ENCODE peak calls at places on chromosomes 4 and X, in nine cellular contexts. One of them, this sample, is unnamed. For H3K4me1 and H3K27me3, the result is how much of the 10 kb centered on the place peaks cover.

GRCh38 chrX:149284616-149285015 is 220.5 kb downstream of the IDS start:
- DNase-seq in lung: no peak
- DNase-seq in iPS DF 6.9: no peak
- DNase-seq in IMR-90: no peak
- DNase-seq in HCT116: no peak
- DNase-seq in vagina: no peak
- DNase-seq in PC-3: no peak
- DNase-seq in right cardiac atrium: no peak
- DNase-seq in neural progenitor cell: no peak
- DNase-seq in this sample: no peak

GRCh38 chr4:149572711-149573110 is 242.9 kb downstream of the IQCM start:
- DNase-seq in right cardiac atrium: no peak
- DNase-seq in neural progenitor cell: no peak
- DNase-seq in HCT116: no peak
- DNase-seq in lung: no peak
- DNase-seq in IMR-90: no peak
- DNase-seq in vagina: no peak
- DNase-seq in iPS DF 6.9: no peak
- DNase-seq in PC-3: no peak
- DNase-seq in this sample: no peak

GRCh38 chr4:11408569-11408968 is 20.1 kb downstream of the HS3ST1 start:
- DNase-seq in neural progenitor cell: no peak
- DNase-seq in IMR-90: no peak
- DNase-seq in lung: no peak
- DNase-seq in iPS DF 6.9: no peak
- DNase-seq in HCT116: no peak
- DNase-seq in PC-3: no peak
- DNase-seq in right cardiac atrium: no peak
- DNase-seq in vagina: no peak
- DNase-seq in this sample: no peak

GRCh38 chrX:74613350-74614192 is 853 bp downstream of the RLIM start:
- DNase-seq in vagina: no peak
- DNase-seq in IMR-90: peak
- DNase-seq in HCT116: no peak
- DNase-seq in iPS DF 6.9: no peak
- DNase-seq in neural progenitor cell: peak
- DNase-seq in PC-3: peak
- DNase-seq in right cardiac atrium: peak
- DNase-seq in lung: no peak
- DNase-seq in this sample: peak

GRCh38 chrX:105837227-105837626 is 14.9 kb downstream of the NRK start:
- DNase-seq in iPS DF 6.9: no peak
- DNase-seq in vagina: no peak
- DNase-seq in right cardiac atrium: peak
- DNase-seq in IMR-90: peak
- DNase-seq in neural progenitor cell: peak
- DNase-seq in PC-3: peak
- DNase-seq in HCT116: no peak
- DNase-seq in lung: no peak
- DNase-seq in this sample: peak

GRCh38 chr4:95949136-95949765 is 109.4 kb downstream of the PDHA2 start:
- DNase-seq in PC-3: no peak
- DNase-seq in neural progenitor cell: no peak
- DNase-seq in lung: no peak
- DNase-seq in iPS DF 6.9: no peak
- DNase-seq in IMR-90: no peak
- DNase-seq in right cardiac atrium: no peak
- DNase-seq in vagina: no peak
- DNase-seq in HCT116: no peak
- DNase-seq in this sample: peak

GRCh38 chrX:38220936-38221386 is 290 bp upstream of the SRPX start:
- DNase-seq in IMR-90: peak
- DNase-seq in iPS DF 6.9: no peak
- DNase-seq in lung: no peak
- DNase-seq in vagina: no peak
- DNase-seq in neural progenitor cell: no peak
- DNase-seq in PC-3: no peak
- DNase-seq in right cardiac atrium: peak
- DNase-seq in HCT116: no peak
- DNase-seq in this sample: no peak

GRCh38 chr4:6196324-6196723 is 4.0 kb downstream of the JAKMIP1 start:
- DNase-seq in vagina: no peak
- DNase-seq in right cardiac atrium: no peak
- DNase-seq in neural progenitor cell: no peak
- DNase-seq in HCT116: no peak
- DNase-seq in PC-3: no peak
- DNase-seq in lung: no peak
- DNase-seq in iPS DF 6.9: no peak
- DNase-seq in IMR-90: no peak
- DNase-seq in this sample: no peak

GRCh38 chr4:38233727-38234478 is 273.7 kb downstream of the PTTG2 start:
- DNase-seq in neural progenitor cell: no peak
- DNase-seq in vagina: no peak
- DNase-seq in lung: no peak
- DNase-seq in iPS DF 6.9: no peak
- DNase-seq in HCT116: no peak
- DNase-seq in IMR-90: no peak
- DNase-seq in PC-3: no peak
- DNase-seq in right cardiac atrium: peak
- DNase-seq in this sample: no peak

DNA sequence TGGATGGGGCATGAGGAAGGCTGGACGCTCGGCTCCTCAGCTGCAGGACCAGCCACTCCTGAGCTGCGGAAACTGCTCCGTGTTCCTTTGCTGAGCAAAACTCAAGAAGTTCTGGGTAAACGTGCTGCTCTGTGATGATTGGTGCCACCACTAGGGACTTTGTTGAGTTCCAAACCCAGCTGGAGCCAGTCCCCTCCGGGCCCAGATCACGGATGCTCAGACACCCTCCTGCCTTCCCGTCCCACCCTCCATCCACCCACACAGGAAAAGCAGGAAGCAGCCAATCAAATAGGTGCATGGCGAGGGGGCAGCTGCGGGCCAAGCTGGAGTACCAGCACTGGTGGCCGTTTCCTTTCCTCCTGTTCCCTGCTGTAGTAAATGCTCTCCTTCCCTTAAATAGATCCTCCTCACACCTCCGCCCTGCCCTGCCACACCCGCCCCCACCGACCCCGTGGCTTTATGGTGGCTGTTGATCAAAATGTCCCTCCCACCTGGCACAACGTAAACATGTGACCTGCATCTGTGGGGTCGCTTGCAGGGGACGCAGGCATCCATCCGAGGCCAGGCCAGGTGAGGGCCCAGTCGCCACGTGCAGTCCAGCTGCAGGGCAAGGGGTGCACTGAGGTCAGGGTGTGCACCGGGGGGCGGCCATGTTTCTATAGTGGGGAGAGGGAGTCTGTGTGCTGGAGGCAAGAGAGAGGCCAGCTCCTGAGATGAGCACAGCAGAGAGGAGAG is 68.2 kb downstream of the ADRA2C start:
- DNase-seq in IMR-90: no peak
- DNase-seq in right cardiac atrium: peak
- DNase-seq in neural progenitor cell: no peak
- DNase-seq in HCT116: no peak
- DNase-seq in vagina: no peak
- DNase-seq in lung: no peak
- DNase-seq in PC-3: no peak
- DNase-seq in iPS DF 6.9: no peak
- DNase-seq in this sample: no peak
- H3K4me1 ChIP-seq in IMR-90: under half
- H3K4me1 ChIP-seq in right cardiac atrium: under half
- H3K4me1 ChIP-seq in neural progenitor cell: under half
- H3K4me1 ChIP-seq in HCT116: under half
- H3K4me1 ChIP-seq in vagina: under half
- H3K4me1 ChIP-seq in lung: under half
- H3K4me1 ChIP-seq in PC-3: under half
- H3K4me1 ChIP-seq in iPS DF 6.9: under half
- H3K4me1 ChIP-seq in this sample: under half

GRCh38 chrX:39759526-39760224 is 338.1 kb downstream of the BCOR start:
- DNase-seq in iPS DF 6.9: no peak
- DNase-seq in right cardiac atrium: peak
- DNase-seq in vagina: no peak
- DNase-seq in HCT116: no peak
- DNase-seq in PC-3: peak
- DNase-seq in lung: no peak
- DNase-seq in IMR-90: peak
- DNase-seq in neural progenitor cell: peak
- DNase-seq in this sample: peak
- H3K4me3 ChIP-seq in iPS DF 6.9: no peak
- H3K4me3 ChIP-seq in right cardiac atrium: no peak
- H3K4me3 ChIP-seq in vagina: no peak
- H3K4me3 ChIP-seq in HCT116: no peak
- H3K4me3 ChIP-seq in PC-3: no peak
- H3K4me3 ChIP-seq in lung: no peak
- H3K4me3 ChIP-seq in IMR-90: no peak
- H3K4me3 ChIP-seq in neural progenitor cell: no peak
- H3K4me3 ChIP-seq in this sample: no peak

GRCh38 chrX:153824348-153824747 is 6.0 kb downstream of the PDZD4 start:
- DNase-seq in PC-3: no peak
- DNase-seq in IMR-90: no peak
- DNase-seq in vagina: no peak
- DNase-seq in right cardiac atrium: no peak
- DNase-seq in iPS DF 6.9: no peak
- DNase-seq in neural progenitor cell: no peak
- DNase-seq in HCT116: no peak
- DNase-seq in lung: no peak
- DNase-seq in this sample: no peak

GRCh38 chrX:153820601-153821000 is 9.7 kb downstream of the PDZD4 start:
- DNase-seq in IMR-90: no peak
- DNase-seq in HCT116: no peak
- DNase-seq in lung: no peak
- DNase-seq in PC-3: no peak
- DNase-seq in right cardiac atrium: no peak
- DNase-seq in iPS DF 6.9: no peak
- DNase-seq in vagina: no peak
- DNase-seq in neural progenitor cell: no peak
- DNase-seq in this sample: no peak

GRCh38 chrX:153819398-153820083 is 10.8 kb downstream of the PDZD4 start:
- DNase-seq in right cardiac atrium: no peak
- DNase-seq in neural progenitor cell: no peak
- DNase-seq in HCT116: no peak
- DNase-seq in IMR-90: no peak
- DNase-seq in iPS DF 6.9: no peak
- DNase-seq in vagina: no peak
- DNase-seq in PC-3: no peak
- DNase-seq in lung: no peak
- DNase-seq in this sample: no peak

GRCh38 chrX:153818571-153819397 is 11.6 kb downstream of the PDZD4 start:
- DNase-seq in PC-3: peak
- DNase-seq in neural progenitor cell: peak
- DNase-seq in right cardiac atrium: peak
- DNase-seq in HCT116: no peak
- DNase-seq in IMR-90: no peak
- DNase-seq in lung: no peak
- DNase-seq in iPS DF 6.9: no peak
- DNase-seq in vagina: no peak
- DNase-seq in this sample: peak

DNA sequence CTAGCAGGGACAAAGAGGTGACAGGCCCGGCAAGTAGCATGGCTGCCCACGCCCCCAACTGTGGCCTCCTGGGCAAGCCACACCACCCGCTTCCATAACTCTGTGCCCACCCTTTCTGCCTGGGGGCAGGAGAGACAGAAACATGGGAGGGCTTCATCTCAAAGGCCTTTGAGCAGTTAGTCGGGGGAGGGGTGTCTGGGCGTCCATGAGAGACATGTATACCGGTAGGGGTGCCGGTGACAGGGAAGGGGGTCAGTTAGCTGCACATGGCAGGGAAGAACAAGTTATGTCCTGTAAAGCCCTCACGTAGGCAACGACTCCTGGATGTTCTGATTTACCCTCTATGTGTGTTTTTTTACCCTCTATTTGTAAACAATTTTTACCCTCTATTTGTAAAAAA is 9.3 kb downstream of the PDZD4 start:
- DNase-seq in lung: no peak
- DNase-seq in neural progenitor cell: no peak
- DNase-seq in vagina: no peak
- DNase-seq in HCT116: no peak
- DNase-seq in PC-3: no peak
- DNase-seq in right cardiac atrium: no peak
- DNase-seq in iPS DF 6.9: no peak
- DNase-seq in IMR-90: no peak
- DNase-seq in this sample: no peak
- H3K27me3 ChIP-seq in lung: under half
- H3K27me3 ChIP-seq in neural progenitor cell: under half
- H3K27me3 ChIP-seq in vagina: under half
- H3K27me3 ChIP-seq in HCT116: under half
- H3K27me3 ChIP-seq in PC-3: under half
- H3K27me3 ChIP-seq in right cardiac atrium: under half
- H3K27me3 ChIP-seq in iPS DF 6.9: under half
- H3K27me3 ChIP-seq in IMR-90: under half
- H3K27me3 ChIP-seq in this sample: under half

GRCh38 chr4:168853770-168854169 is 156.3 kb downstream of the CBR4 start:
- DNase-seq in HCT116: no peak
- DNase-seq in lung: no peak
- DNase-seq in right cardiac atrium: no peak
- DNase-seq in vagina: no peak
- DNase-seq in IMR-90: no peak
- DNase-seq in iPS DF 6.9: no peak
- DNase-seq in PC-3: no peak
- DNase-seq in neural progenitor cell: no peak
- DNase-seq in this sample: no peak

GRCh38 chr4:168854216-168854921 is 155.7 kb downstream of the CBR4 start:
- DNase-seq in vagina: no peak
- DNase-seq in iPS DF 6.9: no peak
- DNase-seq in IMR-90: no peak
- DNase-seq in lung: no peak
- DNase-seq in HCT116: no peak
- DNase-seq in PC-3: no peak
- DNase-seq in neural progenitor cell: no peak
- DNase-seq in right cardiac atrium: no peak
- DNase-seq in this sample: peak

GRCh38 chr4:168857546-168858314 is 152.3 kb downstream of the CBR4 start:
- DNase-seq in IMR-90: peak
- DNase-seq in neural progenitor cell: no peak
- DNase-seq in vagina: no peak
- DNase-seq in right cardiac atrium: no peak
- DNase-seq in lung: no peak
- DNase-seq in PC-3: no peak
- DNase-seq in iPS DF 6.9: no peak
- DNase-seq in HCT116: no peak
- DNase-seq in this sample: no peak

GRCh38 chr4:168857009-168857408 is 153.0 kb downstream of the CBR4 start:
- DNase-seq in lung: no peak
- DNase-seq in HCT116: no peak
- DNase-seq in IMR-90: peak
- DNase-seq in neural progenitor cell: no peak
- DNase-seq in vagina: no peak
- DNase-seq in right cardiac atrium: no peak
- DNase-seq in PC-3: no peak
- DNase-seq in iPS DF 6.9: no peak
- DNase-seq in this sample: no peak

DNA sequence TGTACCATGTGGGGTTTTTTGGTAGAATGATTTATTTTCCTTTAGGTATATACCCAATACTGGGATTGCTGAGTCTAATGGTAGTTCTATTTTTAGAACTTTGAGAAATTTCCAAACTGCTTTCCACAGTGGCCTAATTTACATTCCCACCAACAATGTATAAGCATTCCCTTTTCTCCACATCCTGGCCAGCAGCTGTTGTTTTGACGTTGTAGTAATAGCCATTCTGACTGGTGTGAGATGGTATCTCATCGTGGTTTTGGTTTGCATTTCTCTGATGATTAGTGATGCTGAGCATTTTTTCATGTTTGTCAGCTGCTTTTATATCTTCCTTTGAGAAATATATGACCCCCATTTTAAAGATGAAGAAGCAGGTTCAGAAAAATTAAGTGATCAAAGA is 153.7 kb downstream of the CBR4 start:
- DNase-seq in IMR-90: peak
- DNase-seq in right cardiac atrium: no peak
- DNase-seq in neural progenitor cell: no peak
- DNase-seq in HCT116: no peak
- DNase-seq in PC-3: peak
- DNase-seq in iPS DF 6.9: no peak
- DNase-seq in vagina: no peak
- DNase-seq in lung: no peak
- DNase-seq in this sample: peak
- H3K4me1 ChIP-seq in IMR-90: under half
- H3K4me1 ChIP-seq in right cardiac atrium: under half
- H3K4me1 ChIP-seq in neural progenitor cell: under half
- H3K4me1 ChIP-seq in HCT116: under half
- H3K4me1 ChIP-seq in PC-3: under half
- H3K4me1 ChIP-seq in iPS DF 6.9: under half
- H3K4me1 ChIP-seq in vagina: half or more
- H3K4me1 ChIP-seq in lung: under half
- H3K4me1 ChIP-seq in this sample: under half

This sample was measured in cardiac muscle cell.